ENCODE peak calls at places on chromosomes 5 and 9, in four cellular contexts. A, X, G and K are unnamed samples.

GRCh38 chr9:128685636-128686489 is 3.2 kb upstream of the SET start:
- DNase-seq in X (peak; percentile 31), A (no peak), G (no peak), K (peak; percentile 77)

GRCh38 chr5:34627794-34628193 is 28.3 kb upstream of the RAI14 start:
- DNase-seq in G (peak; percentile 92), X (no peak), A (no peak), K (no peak)

GRCh38 chr9:38417003-38417965 is 7.0 kb downstream of the IGFBPL1 start:
- DNase-seq in G (no peak), X (peak; percentile 31), A (peak; percentile 38), K (peak; percentile 65)

GRCh38 chr5:96875805-96876291 is 452 bp upstream of the ERAP2 start:
- DNase-seq in X (peak; percentile 36), G (no peak), A (peak; percentile 25), K (peak; percentile 51)

GRCh38 chr5:126422994-126423788 is at the start of gene GRAMD2B:
- DNase-seq in G (peak; percentile 88), X (peak; percentile 68), A (peak; percentile 60), K (peak; percentile 31)

GRCh38 chr5:29800752-29801151 is 1392.7 kb upstream of the CDH6 start:
- DNase-seq in X (no peak), A (no peak), G (no peak), K (no peak)

GRCh38 chr9:23598994-23599393 is 227.0 kb downstream of the ELAVL2 start:
- DNase-seq in G (no peak), X (no peak), A (no peak), K (no peak)

GRCh38 chr5:135660826-135661555 is 82.2 kb upstream of the CXCL14 start:
- DNase-seq in A (no peak), X (no peak), G (no peak), K (no peak)

GRCh38 chr9:114321759-114322158 is 1.1 kb upstream of the ORM1 start:
- DNase-seq in A (no peak), G (peak; percentile 78), X (no peak), K (no peak)

GRCh38 chr5:105877592-105877991 is 1793.1 kb downstream of the EFNA5 start:
- DNase-seq in X (no peak), A (no peak), G (no peak), K (no peak)

GRCh38 chr5:35041251-35041650 is 6.5 kb downstream of the AGXT2 start:
- DNase-seq in X (no peak), A (no peak), G (peak; percentile 43), K (no peak)

GRCh38 chr5:65803699-65804426 is 81.9 kb downstream of the NLN start:
- DNase-seq in A (no peak), G (peak; percentile 72), X (peak; percentile 50), K (no peak)

GRCh38 chr5:108295588-108296368 is 86.1 kb downstream of the FBXL17 start:
- DNase-seq in X (peak; percentile 6), G (peak; percentile 43), A (no peak), K (no peak)

GRCh38 chr5:122323132-122323548 is 11.1 kb downstream of the SNCAIP start:
- DNase-seq in G (peak; percentile 41), X (no peak), A (no peak), K (no peak)

GRCh38 chr9:83583151-83584014 is 39.6 kb upstream of the IDNK start:
- DNase-seq in G (peak; percentile 59), X (peak; percentile 57), A (peak; percentile 41), K (peak; percentile 61)

GRCh38 chr9:93826905-93827544 is 128.1 kb downstream of the BARX1 start:
- DNase-seq in A (no peak), X (no peak), G (no peak), K (no peak)

GRCh38 chr9:115378758-115379157 is 260.8 kb upstream of the TNC start:
- DNase-seq in G (no peak), A (no peak), X (no peak), K (no peak)

GRCh38 chr5:22621084-22621483 is 232.1 kb downstream of the CDH12 start:
- DNase-seq in A (no peak), G (no peak), X (no peak), K (no peak)

GRCh38 chr9:98971168-98971914 is 27.6 kb downstream of the COL15A1 start:
- DNase-seq in A (no peak), G (peak; percentile 91), X (peak; percentile 18), K (peak; percentile 59)

GRCh38 chr5:55226934-55227737 is at the start of gene MCIDAS:
- DNase-seq in A (peak; percentile 88), X (peak; percentile 79), G (peak; percentile 6), K (peak; percentile 60)

GRCh38 chr9:126343271-126343700 is 16.7 kb downstream of the MVB12B start:
- DNase-seq in G (no peak), X (no peak), A (no peak), K (no peak)

GRCh38 chr5:107607656-107608368 is 62.9 kb downstream of the EFNA5 start:
- DNase-seq in A (no peak), X (peak; percentile 1), G (no peak), K (no peak)

GRCh38 chr9:69463497-69464068 is 138.6 kb downstream of the ENTREP1 start:
- DNase-seq in A (no peak), G (no peak), X (no peak), K (no peak)

GRCh38 chr9:113600477-113600851 is 136.9 kb downstream of the RGS3 start:
- DNase-seq in A (no peak), G (no peak), X (no peak), K (no peak)

GRCh38 chr9:2241461-2241874 is 226.3 kb downstream of the SMARCA2 start:
- DNase-seq in X (peak; percentile 48), A (no peak), G (peak; percentile 86), K (peak; percentile 75)

GRCh38 chr5:160787247-160787646 is 64.8 kb downstream of the ATP10B start:
- DNase-seq in A (peak; percentile 6), X (peak; percentile 18), G (no peak), K (peak; percentile 5)

GRCh38 chr5:126676195-126676624 is 75.5 kb downstream of the PHAX start:
- DNase-seq in X (peak; percentile 75), A (peak; percentile 89), G (peak; percentile 60), K (peak; percentile 88)

GRCh38 chr9:28212979-28213378 is 639.7 kb upstream of the C9orf72 start:
- DNase-seq in A (peak; percentile 6), G (peak; percentile 56), X (no peak), K (no peak)

GRCh38 chr9:98654247-98654646 is 54.5 kb downstream of the GABBR2 start:
- DNase-seq in X (no peak), A (no peak), G (peak; percentile 77), K (no peak)

GRCh38 chr9:98906273-98907040 is 37.2 kb upstream of the COL15A1 start:
- DNase-seq in X (no peak), G (peak; percentile 46), A (no peak), K (peak; percentile 61)

GRCh38 chr5:67773439-67773988 is 442.0 kb upstream of the PIK3R1 start:
- DNase-seq in G (no peak), A (no peak), X (no peak), K (no peak)

GRCh38 chr5:59656351-59657254 is 236.9 kb downstream of the PDE4D start:
- DNase-seq in A (no peak), G (no peak), X (peak; percentile 32), K (no peak)

GRCh38 chr5:110869927-110870326 is 131.1 kb downstream of the SLC25A46 start:
- DNase-seq in A (no peak), G (no peak), X (no peak), K (no peak)

GRCh38 chr5:2164586-2164985 is 281.9 kb upstream of the IRX4 start:
- DNase-seq in G (no peak), A (no peak), X (no peak), K (no peak)

GRCh38 chr9:74979844-74980243 is 27.1 kb upstream of the C9orf40 start:
- DNase-seq in X (no peak), G (no peak), A (no peak), K (no peak)

GRCh38 chr9:138044485-138045383 is 167.2 kb downstream of the CACNA1B start:
- DNase-seq in A (no peak), X (no peak), G (no peak), K (no peak)

GRCh38 chr9:92154016-92154415 is 38.8 kb upstream of the SPTLC1 start:
- DNase-seq in A (no peak), X (no peak), G (no peak), K (no peak)
- TF ChIP-seq POLR2A in A (no peak), X (no peak), G (no peak), K (no peak)

GRCh38 chr9:135932656-135933055 is 25.3 kb upstream of the CAMSAP1 start:
- DNase-seq in X (no peak), G (no peak), A (no peak), K (no peak)

GRCh38 chr9:135931349-135931820 is 24.0 kb upstream of the CAMSAP1 start:
- DNase-seq in A (no peak), X (no peak), G (no peak), K (no peak)

GRCh38 chr9:135928731-135929655 is 21.6 kb upstream of the CAMSAP1 start:
- DNase-seq in G (no peak), A (no peak), X (no peak), K (no peak)

GRCh38 chr9:135929656-135930445 is 22.5 kb upstream of the CAMSAP1 start:
- DNase-seq in X (no peak), G (no peak), A (no peak), K (no peak)

DNA sequence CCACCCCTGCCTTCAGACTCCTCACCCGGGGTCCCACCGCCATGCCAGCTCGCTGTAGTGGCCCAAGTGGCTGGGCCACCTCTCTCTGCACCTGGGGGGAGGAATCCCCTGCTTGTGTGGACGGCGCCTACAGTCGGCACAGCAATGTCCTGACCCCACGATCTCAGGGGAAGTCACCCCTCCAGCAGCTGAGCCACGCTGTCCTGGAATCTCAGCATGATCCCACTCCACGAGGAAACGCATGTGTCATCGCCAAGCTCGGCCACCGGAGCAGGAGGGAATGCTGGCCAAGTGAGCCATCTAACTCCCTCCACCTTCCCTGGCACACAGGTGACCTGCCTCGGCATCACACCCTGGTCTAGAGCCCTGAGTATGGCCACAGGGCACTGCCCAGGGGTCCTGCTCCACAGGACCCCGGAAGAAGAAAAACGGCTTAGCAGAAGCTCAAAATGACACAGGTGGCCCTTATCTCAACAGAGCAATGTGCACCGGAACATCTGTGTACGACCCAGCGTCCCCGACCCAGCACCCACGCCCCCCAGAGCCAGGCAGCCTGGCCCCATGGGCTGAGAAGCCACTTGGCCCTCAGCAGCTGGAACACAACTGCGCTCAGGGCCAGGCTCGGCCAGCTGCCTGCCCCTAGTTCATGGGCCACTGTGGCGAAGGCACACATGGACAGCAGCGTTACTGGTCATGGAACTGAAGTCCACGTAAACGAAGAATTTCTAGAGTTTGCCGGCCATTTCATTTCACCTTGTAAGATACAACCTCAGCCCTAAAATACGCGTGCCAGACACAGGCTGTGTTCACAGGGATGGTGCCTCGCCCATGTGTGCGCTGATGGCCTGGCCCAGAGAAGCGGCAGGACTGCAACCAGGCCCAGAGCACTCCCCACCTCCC is 23.4 kb upstream of the CAMSAP1 start:
- DNase-seq in A (no peak), X (no peak), G (no peak), K (no peak)
- TF ChIP-seq POLR2A in A (no peak), X (no peak), G (no peak), K (no peak)

GRCh38 chr5:163436515-163436914 is 880 bp upstream of the CCNG1 start:
- DNase-seq in A (no peak), X (peak; percentile 2), G (no peak), K (no peak)

GRCh38 chr5:163434410-163434866 is 3.0 kb upstream of the CCNG1 start:
- DNase-seq in X (no peak), G (peak; percentile 47), A (peak; percentile 22), K (no peak)

GRCh38 chr5:163437011-163437308 is 435 bp upstream of the CCNG1 start:
- DNase-seq in A (no peak), G (no peak), X (no peak), K (no peak)

GRCh38 chr5:163440954-163441353 is 3.6 kb downstream of the CCNG1 start:
- DNase-seq in G (no peak), A (no peak), X (no peak), K (no peak)

GRCh38 chr5:163437309-163438182 is at the start of gene CCNG1:
- DNase-seq in X (peak; percentile 97), A (peak; percentile 98), G (peak; percentile 94), K (peak; percentile 96)
- TF ChIP-seq POLR2A in X (peak; percentile 91), A (peak; percentile 88), G (peak; percentile 97), K (peak; percentile 97)

GRCh38 chr5:112407666-112408065 is 11.4 kb downstream of the EPB41L4A start:
- DNase-seq in A (no peak), G (no peak), X (no peak), K (no peak)
- TF ChIP-seq POLR2A in A (no peak), G (no peak), X (no peak), K (no peak)